ENCODE peak calls at places on chromosomes 16 and 17, in seven cellular contexts. P is heart right ventricle; G is cardiac muscle cell; H is tibial nerve; N is activated naive CD4-positive, alpha-beta T cell; W is AG04450; V is AG10803. K is an unnamed sample.

GRCh38 chr16:52573365-52574104 is 26.6 kb upstream of the TOX3 start:
- DNase-seq in P (no peak), G (no peak), H (no peak), N (no peak), W (no peak), V (no peak), K (no peak)

GRCh38 chr16:22337849-22338248 is 36.6 kb downstream of the CDR2 start:
- DNase-seq in P (no peak), G (no peak), H (no peak), N (no peak), W (no peak), V (no peak), K (no peak)

GRCh38 chr16:70746708-70747424 is 54.1 kb downstream of the VAC14 start:
- DNase-seq in P (peak), G (no peak), H (peak), N (no peak), W (peak), V (peak), K (no peak)

GRCh38 chr16:74606521-74607309 is at the start of gene GLG1:
- DNase-seq in P (peak), G (peak), H (peak), N (peak), W (peak), V (peak), K (peak)

GRCh38 chr16:87584271-87584670 is 18.0 kb upstream of the JPH3 start:
- DNase-seq in P (no peak), G (no peak), H (no peak), N (no peak), W (no peak), V (no peak), K (no peak)

GRCh38 chr16:1413684-1414531 is 596 bp downstream of the UNKL start:
- DNase-seq in P (no peak), G (peak), H (peak), N (peak), W (no peak), V (peak), K (peak)

GRCh38 chr17:18319604-18320256 is 4.6 kb downstream of the SMCR8 start:
- DNase-seq in P (no peak), G (peak), H (no peak), N (no peak), W (peak), V (peak), K (no peak)

GRCh38 chr17:43827596-43827995 is 5.3 kb downstream of the MPP3 start:
- DNase-seq in P (no peak), G (no peak), H (no peak), N (no peak), W (no peak), V (no peak), K (no peak)

GRCh38 chr17:3573246-3574100 is 15.9 kb upstream of the TRPV3 start:
- DNase-seq in P (no peak), G (no peak), H (no peak), N (no peak), W (no peak), V (no peak), K (no peak)

GRCh38 chr17:17200831-17201230 is 5.3 kb downstream of the PLD6 start:
- DNase-seq in P (no peak), G (no peak), H (peak), N (no peak), W (no peak), V (no peak), K (no peak)

GRCh38 chr16:30757316-30757715 is 4.5 kb downstream of the CFAP119 start:
- DNase-seq in P (no peak), G (no peak), H (no peak), N (no peak), W (no peak), V (no peak), K (no peak)

GRCh38 chr17:81806461-81807209 is 2.7 kb downstream of the GCGR start:
- DNase-seq in P (no peak), G (no peak), H (no peak), N (no peak), W (no peak), V (no peak), K (no peak)

GRCh38 chr16:66858740-66859396 is 14.7 kb downstream of the CA7 start:
- DNase-seq in P (peak), G (no peak), H (no peak), N (no peak), W (no peak), V (peak), K (peak)

GRCh38 chr16:5252800-5253199 is 155.2 kb upstream of the EEF2KMT start:
- DNase-seq in P (no peak), G (no peak), H (no peak), N (no peak), W (no peak), V (no peak), K (no peak)

GRCh38 chr16:8194795-8195194 is 395.5 kb downstream of the TMEM114 start:
- DNase-seq in P (no peak), G (no peak), H (no peak), N (no peak), W (no peak), V (no peak), K (no peak)

GRCh38 chr17:38693700-38694329 is 11.3 kb upstream of the MLLT6 start:
- DNase-seq in P (peak), G (no peak), H (peak), N (no peak), W (no peak), V (peak), K (no peak)

GRCh38 chr16:30049871-30050270 is 15.7 kb upstream of the ALDOA start:
- DNase-seq in P (no peak), G (no peak), H (no peak), N (no peak), W (no peak), V (no peak), K (no peak)

GRCh38 chr17:17349724-17350106 is 46.5 kb downstream of the NT5M start:
- DNase-seq in P (no peak), G (no peak), H (no peak), N (no peak), W (no peak), V (no peak), K (no peak)

GRCh38 chr16:52709286-52709685 is 162.3 kb upstream of the TOX3 start:
- DNase-seq in P (no peak), G (no peak), H (no peak), N (no peak), W (no peak), V (no peak), K (no peak)

GRCh38 chr17:30345527-30346075 is 11.7 kb upstream of the TMIGD1 start:
- DNase-seq in P (no peak), G (no peak), H (no peak), N (no peak), W (no peak), V (no peak), K (no peak)

GRCh38 chr17:68576811-68577551 is 24.2 kb downstream of the FAM20A start:
- DNase-seq in P (peak), G (no peak), H (peak), N (no peak), W (peak), V (peak), K (no peak)